ENCODE peak calls at places on chromosomes 7 and 10, in nine cellular contexts. S, E, V, D, C, Q, G, N and R are unnamed samples.
A peak's percentile ranks its signal among the peaks of the same experiment; 100 is the strongest.

GRCh38 chr7:83058667-83059066 is 104.0 kb downstream of the PCLO start:
- DNase-seq in G (no peak), E (no peak), N (no peak), V (no peak), D (no peak), C (no peak), Q (no peak), S (no peak), R (no peak)

GRCh38 chr10:84540022-84540616 is 211.7 kb downstream of the CCSER2 start:
- DNase-seq in Q (no peak), C (no peak), V (peak; percentile 89), E (peak; percentile 93), S (peak; percentile 82), N (peak; percentile 62), G (no peak), D (no peak), R (peak; percentile 96)

GRCh38 chr7:450741-451140 is 68.9 kb downstream of the PDGFA start:
- DNase-seq in D (no peak), Q (no peak), G (no peak), E (no peak), C (no peak), N (no peak), V (no peak), S (no peak), R (no peak)

GRCh38 chr7:120857558-120858298 is at the start of gene TSPAN12:
- DNase-seq in E (peak; percentile 66), N (peak; percentile 48), V (peak; percentile 48), Q (no peak), G (peak; percentile 87), S (peak; percentile 54), D (peak; percentile 73), C (peak; percentile 95), R (peak; percentile 80)

GRCh38 chr7:35849158-35849831 is 48.4 kb downstream of the SEPTIN7 start:
- DNase-seq in D (no peak), E (peak; percentile 70), N (peak; percentile 33), C (peak; percentile 16), G (no peak), Q (no peak), V (peak; percentile 58), S (peak; percentile 20), R (no peak)

GRCh38 chr10:111076191-111076681 is 593 bp upstream of the ADRA2A start:
- DNase-seq in V (peak; percentile 22), C (peak; percentile 95), Q (no peak), D (peak; percentile 13), E (peak; percentile 39), N (peak; percentile 37), S (peak; percentile 27), G (peak; percentile 57), R (peak; percentile 85)

GRCh38 chr10:133444342-133445267 is 9.1 kb upstream of the SCART1 start:
- DNase-seq in G (no peak), Q (no peak), E (no peak), N (no peak), S (no peak), V (no peak), C (no peak), D (no peak), R (no peak)

GRCh38 chr10:91864744-91865143 is 44.5 kb downstream of the FGFBP3 start:
- DNase-seq in N (no peak), S (peak; percentile 65), Q (no peak), D (no peak), C (no peak), V (peak; percentile 29), E (peak; percentile 38), G (no peak), R (peak; percentile 52)

GRCh38 chr10:51386248-51386885 is 312.1 kb downstream of the PRKG1 start:
- DNase-seq in E (peak; percentile 88), D (no peak), V (peak; percentile 86), G (no peak), S (peak; percentile 36), Q (no peak), N (no peak), C (peak; percentile 45), R (peak; percentile 77)

GRCh38 chr7:14596421-14596820 is 306.1 kb downstream of the DGKB start:
- DNase-seq in C (no peak), N (peak; percentile 17), D (no peak), V (peak; percentile 56), E (peak; percentile 61), Q (no peak), S (peak; percentile 57), G (no peak), R (peak; percentile 63)

GRCh38 chr7:15441915-15442314 is 119.9 kb downstream of the AGMO start:
- DNase-seq in G (no peak), Q (no peak), N (no peak), V (no peak), D (no peak), S (no peak), C (no peak), E (no peak), R (no peak)

GRCh38 chr10:44395396-44395795 is 10.5 kb upstream of the CXCL12 start:
- DNase-seq in V (no peak), N (no peak), G (no peak), Q (peak; percentile 31), E (no peak), S (no peak), D (no peak), C (no peak), R (no peak)

GRCh38 chr10:22539579-22540160 is 174.7 kb downstream of the PIP4K2A start:
- DNase-seq in C (no peak), N (no peak), V (no peak), Q (no peak), D (no peak), G (no peak), E (no peak), S (no peak), R (no peak)

GRCh38 chr10:32038777-32039176 is 17.4 kb downstream of the KIF5B start:
- DNase-seq in G (no peak), N (no peak), V (peak; percentile 58), D (no peak), E (peak; percentile 62), S (peak; percentile 11), C (no peak), Q (no peak), R (no peak)

GRCh38 chr7:114921636-114922150 is at the start of gene MDFIC:
- DNase-seq in E (no peak), Q (no peak), D (no peak), C (peak; percentile 39), G (no peak), S (no peak), V (no peak), N (no peak), R (no peak)

GRCh38 chr7:131835141-131835540 is 278.7 kb upstream of the PODXL start:
- DNase-seq in N (no peak), C (peak; percentile 28), Q (no peak), V (no peak), E (no peak), D (no peak), G (no peak), S (no peak), R (no peak)

GRCh38 chr7:16051561-16052280 is 365.2 kb upstream of the MEOX2 start:
- DNase-seq in N (no peak), G (no peak), V (peak; percentile 57), S (peak; percentile 45), D (no peak), E (peak; percentile 71), C (no peak), Q (no peak), R (peak; percentile 41)

GRCh38 chr10:67256984-67257383 is 331.1 kb downstream of the LRRTM3 start:
- DNase-seq in S (no peak), E (peak; percentile 45), D (no peak), N (no peak), V (peak; percentile 25), C (no peak), Q (no peak), G (no peak), R (no peak)

GRCh38 chr10:122164815-122165491 is 106.1 kb upstream of the BTBD16 start:
- DNase-seq in G (no peak), V (no peak), S (no peak), E (no peak), Q (no peak), N (no peak), D (no peak), C (peak; percentile 32), R (no peak)
- H3K9ac ChIP-seq in G (no peak overlapping the region), V (no peak overlapping the region), S (no peak overlapping the region), E (no peak overlapping the region), Q (no peak overlapping the region), N (no peak overlapping the region), D (no peak overlapping the region), C (peak overlapping the region; percentile 87), R (no peak overlapping the region)

GRCh38 chr7:63027075-63027474 is 971.6 kb upstream of the ZNF722 start:
- DNase-seq in Q (no peak), S (no peak), N (no peak), D (no peak), V (no peak), C (no peak), G (no peak), E (no peak), R (no peak)
- H3K9me3 ChIP-seq in Q (peaks cover 20% of the 10 kb centered on the region), S (peaks cover 23% of the 10 kb centered on the region), N (peaks cover 41% of the 10 kb centered on the region), D (peaks cover 25% of the 10 kb centered on the region), V (peaks cover 11% of the 10 kb centered on the region), C (peaks cover 74% of the 10 kb centered on the region), G (no peaks in the 10 kb centered on the region), E (no peaks in the 10 kb centered on the region), R (no peaks in the 10 kb centered on the region)

GRCh38 chr7:5429857-5430611 is 6.4 kb upstream of the TNRC18 start:
- DNase-seq in N (peak; percentile 83), Q (no peak), C (peak; percentile 53), G (no peak), E (peak; percentile 55), D (no peak), S (peak; percentile 30), V (no peak), R (peak; percentile 79)
- H4K20me1 ChIP-seq in N (no peaks in the 10 kb centered on the region), Q (no peaks in the 10 kb centered on the region), C (peaks cover 53% of the 10 kb centered on the region), G (no peaks in the 10 kb centered on the region), E (no peaks in the 10 kb centered on the region), D (no peaks in the 10 kb centered on the region), S (peaks cover 38% of the 10 kb centered on the region), V (peaks cover 45% of the 10 kb centered on the region), R (no peaks in the 10 kb centered on the region)

GRCh38 chr10:7706534-7707073 is 3.5 kb downstream of the ITIH2 start:
- DNase-seq in E (no peak), S (no peak), Q (no peak), G (no peak), C (no peak), N (no peak), D (no peak), V (no peak), R (no peak)

GRCh38 chr10:7702288-7702812 is 766 bp upstream of the ITIH2 start:
- DNase-seq in Q (no peak), N (no peak), G (no peak), V (no peak), E (no peak), D (no peak), S (no peak), C (no peak), R (no peak)

GRCh38 chr10:7703140-7703539 is at the start of gene ITIH2:
- DNase-seq in N (no peak), D (no peak), Q (no peak), V (no peak), S (no peak), G (no peak), E (no peak), C (no peak), R (no peak)

GRCh38 chr10:7705341-7705740 is 2.2 kb downstream of the ITIH2 start:
- DNase-seq in Q (no peak), G (no peak), V (no peak), C (no peak), E (no peak), S (no peak), N (no peak), D (no peak), R (no peak)

DNA sequence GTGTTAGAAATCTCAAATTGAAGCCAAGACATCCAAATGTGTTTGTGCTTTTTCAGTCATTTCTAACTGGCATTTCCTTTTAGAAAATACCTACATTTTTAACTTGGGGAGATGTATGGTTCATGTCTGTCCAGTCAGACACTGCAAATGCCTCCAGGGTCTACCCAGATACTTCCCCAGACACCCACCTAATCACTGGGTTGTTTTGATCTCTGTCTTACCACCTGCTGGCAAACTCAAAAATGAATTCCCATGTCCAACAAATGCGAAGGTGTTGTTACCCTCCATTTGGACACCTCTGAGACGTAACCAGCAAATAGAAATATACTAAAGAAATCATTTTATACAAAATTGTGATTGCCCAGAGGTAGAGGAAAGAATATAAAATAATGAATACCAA is 1.2 kb downstream of the ITIH2 start:
- DNase-seq in Q (no peak), E (no peak), N (no peak), C (no peak), V (no peak), D (no peak), G (no peak), S (no peak), R (no peak)
- H3K9ac ChIP-seq in Q (no peak overlapping the region), E (no peak overlapping the region), N (no peak overlapping the region), C (no peak overlapping the region), V (no peak overlapping the region), D (no peak overlapping the region), G (no peak overlapping the region), S (no peak overlapping the region), R (no peak overlapping the region)